ENCODE peak calls at places on chromosomes 4 and X, in ten cellular contexts. B, U, A, Y, Q, X, R, K, V and Z are unnamed samples. For H3K4me1, the result is how much of the 10 kb centered on the place peaks cover.

GRCh38 chrX:129791336-129791735 is 11.6 kb downstream of the SASH3 start:
- DNase-seq in B (no peak), U (no peak), A (no peak), Y (no peak), Q (no peak), X (no peak), R (no peak), K (no peak), V (no peak), Z (no peak)

GRCh38 chr4:40587826-40588225 is 41.8 kb downstream of the RBM47 start:
- DNase-seq in B (no peak), U (no peak), A (no peak), Y (peak), Q (no peak), X (no peak), R (no peak), K (no peak), V (no peak), Z (no peak)

GRCh38 chrX:72554448-72555140 is 18.0 kb downstream of the HDAC8 start:
- DNase-seq in B (peak), U (peak), A (no peak), Y (no peak), Q (no peak), X (no peak), R (no peak), K (peak), V (peak), Z (no peak)

GRCh38 chr4:119666653-119667091 is 38.1 kb upstream of the PDE5A start:
- DNase-seq in B (no peak), U (no peak), A (no peak), Y (no peak), Q (no peak), X (no peak), R (no peak), K (no peak), V (peak), Z (no peak)

GRCh38 chr4:100828986-100829685 is 311.3 kb upstream of the EMCN start:
- DNase-seq in B (no peak), U (no peak), A (no peak), Y (no peak), Q (no peak), X (no peak), R (no peak), K (peak), V (no peak), Z (no peak)

GRCh38 chr4:102449751-102450352 is 51.3 kb upstream of the NFKB1 start:
- DNase-seq in B (peak), U (peak), A (no peak), Y (peak), Q (peak), X (no peak), R (peak), K (peak), V (peak), Z (peak)

GRCh38 chr4:173525118-173526033 is 4.7 kb downstream of the HAND2 start:
- DNase-seq in B (no peak), U (no peak), A (peak), Y (no peak), Q (no peak), X (no peak), R (peak), K (no peak), V (peak), Z (peak)

GRCh38 chrX:46574337-46574940 is 874 bp downstream of the CHST7 start:
- DNase-seq in B (peak), U (no peak), A (peak), Y (no peak), Q (peak), X (peak), R (peak), K (peak), V (no peak), Z (no peak)

GRCh38 chr4:76067652-76068286 is 6.7 kb upstream of the ART3 start:
- DNase-seq in B (peak), U (peak), A (no peak), Y (peak), Q (peak), X (peak), R (peak), K (peak), V (peak), Z (peak)

GRCh38 chr4:13168326-13168725 is 315.8 kb downstream of the RAB28 start:
- DNase-seq in B (no peak), U (no peak), A (no peak), Y (no peak), Q (no peak), X (no peak), R (no peak), K (no peak), V (no peak), Z (no peak)

GRCh38 chr4:167452922-167453321 is 218.6 kb upstream of the SPOCK3 start:
- DNase-seq in B (no peak), U (no peak), A (no peak), Y (no peak), Q (no peak), X (no peak), R (no peak), K (no peak), V (peak), Z (no peak)

GRCh38 chr4:154982187-154983047 is 201.3 kb downstream of the RBM46 start:
- DNase-seq in B (peak), U (peak), A (no peak), Y (peak), Q (peak), X (peak), R (peak), K (peak), V (peak), Z (peak)

GRCh38 chr4:3436048-3436797 is 5.5 kb upstream of the HGFAC start:
- DNase-seq in B (no peak), U (no peak), A (peak), Y (no peak), Q (no peak), X (no peak), R (peak), K (no peak), V (no peak), Z (no peak)

GRCh38 chr4:98663226-98664006 is 5.0 kb upstream of the TSPAN5 start:
- DNase-seq in B (no peak), U (no peak), A (no peak), Y (no peak), Q (peak), X (peak), R (no peak), K (no peak), V (no peak), Z (no peak)

GRCh38 chrX:39204945-39205344 is 403.7 kb downstream of the MID1IP1 start:
- DNase-seq in B (no peak), U (no peak), A (no peak), Y (no peak), Q (no peak), X (no peak), R (no peak), K (no peak), V (no peak), Z (no peak)

GRCh38 chrX:19183777-19184485 is 61.7 kb upstream of the ADGRG2 start:
- DNase-seq in B (no peak), U (no peak), A (no peak), Y (no peak), Q (no peak), X (no peak), R (peak), K (no peak), V (peak), Z (no peak)

GRCh38 chrX:6777211-6778002 is 242.5 kb upstream of the VCX3A start:
- DNase-seq in B (peak), U (no peak), A (no peak), Y (no peak), Q (no peak), X (no peak), R (no peak), K (no peak), V (no peak), Z (no peak)

GRCh38 chr4:158327525-158327924 is 117.2 kb downstream of the TMEM144 start:
- DNase-seq in B (no peak), U (no peak), A (no peak), Y (no peak), Q (no peak), X (no peak), R (no peak), K (no peak), V (peak), Z (no peak)

GRCh38 chr4:110865611-110866254 is 242.9 kb upstream of the PITX2 start:
- DNase-seq in B (no peak), U (no peak), A (no peak), Y (peak), Q (no peak), X (no peak), R (no peak), K (no peak), V (no peak), Z (no peak)

GRCh38 chrX:48942895-48943294 is 14.5 kb downstream of the OTUD5 start:
- DNase-seq in B (no peak), U (no peak), A (no peak), Y (no peak), Q (no peak), X (no peak), R (no peak), K (no peak), V (no peak), Z (no peak)

GRCh38 chrX:1472975-1473374 is 20.3 kb upstream of the ASMTL start:
- DNase-seq in B (no peak), U (no peak), A (no peak), Y (no peak), Q (peak), X (no peak), R (no peak), K (no peak), V (no peak), Z (no peak)

GRCh38 chrX:120358687-120359086 is 3.2 kb upstream of the ATP1B4 start:
- DNase-seq in B (no peak), U (no peak), A (no peak), Y (no peak), Q (no peak), X (no peak), R (no peak), K (no peak), V (no peak), Z (no peak)

GRCh38 chrX:70755850-70756249 is 152.7 kb downstream of the TEX11 start:
- DNase-seq in B (no peak), U (no peak), A (no peak), Y (no peak), Q (peak), X (no peak), R (no peak), K (no peak), V (no peak), Z (no peak)

GRCh38 chr4:140188975-140189374 is 35.0 kb upstream of the MAML3 start:
- DNase-seq in B (no peak), U (no peak), A (no peak), Y (peak), Q (no peak), X (peak), R (peak), K (no peak), V (peak), Z (peak)

GRCh38 chr4:56613101-56613862 is 67.8 kb downstream of the HOPX start:
- DNase-seq in B (no peak), U (no peak), A (no peak), Y (peak), Q (no peak), X (no peak), R (no peak), K (peak), V (no peak), Z (no peak)

GRCh38 chrX:72107320-72107719 is 24.4 kb downstream of the RTL5 start:
- DNase-seq in B (no peak), U (peak), A (no peak), Y (no peak), Q (no peak), X (no peak), R (no peak), K (peak), V (no peak), Z (no peak)

GRCh38 chrX:64206556-64207162 is 1.2 kb upstream of the AMER1 start:
- DNase-seq in B (peak), U (no peak), A (no peak), Y (peak), Q (no peak), X (peak), R (peak), K (no peak), V (peak), Z (peak)

GRCh38 chr4:152273343-152273742 is 262.5 kb downstream of the FBXW7 start:
- DNase-seq in B (no peak), U (no peak), A (no peak), Y (no peak), Q (no peak), X (no peak), R (no peak), K (no peak), V (no peak), Z (no peak)

GRCh38 chrX:54495814-54496516 is at the start of gene FGD1:
- DNase-seq in B (peak), U (peak), A (peak), Y (peak), Q (peak), X (peak), R (peak), K (peak), V (peak), Z (peak)

GRCh38 chr4:52408471-52408870 is 250.6 kb downstream of the USP46 start:
- DNase-seq in B (no peak), U (no peak), A (no peak), Y (no peak), Q (no peak), X (no peak), R (no peak), K (no peak), V (no peak), Z (no peak)

GRCh38 chr4:11603594-11604194 is 175.0 kb upstream of the HS3ST1 start:
- DNase-seq in B (no peak), U (no peak), A (no peak), Y (no peak), Q (no peak), X (no peak), R (no peak), K (no peak), V (no peak), Z (no peak)

GRCh38 chrX:16897445-16897844 is 27.3 kb upstream of the RBBP7 start:
- DNase-seq in B (no peak), U (no peak), A (no peak), Y (no peak), Q (no peak), X (no peak), R (no peak), K (no peak), V (no peak), Z (no peak)

GRCh38 chr4:89129080-89129640 is 17.8 kb downstream of the TIGD2 start:
- DNase-seq in B (no peak), U (no peak), A (no peak), Y (peak), Q (no peak), X (no peak), R (no peak), K (peak), V (no peak), Z (no peak)

GRCh38 chr4:141768954-141769353 is 132.6 kb downstream of the IL15 start:
- DNase-seq in B (no peak), U (no peak), A (no peak), Y (peak), Q (no peak), X (no peak), R (no peak), K (peak), V (no peak), Z (no peak)

DNA sequence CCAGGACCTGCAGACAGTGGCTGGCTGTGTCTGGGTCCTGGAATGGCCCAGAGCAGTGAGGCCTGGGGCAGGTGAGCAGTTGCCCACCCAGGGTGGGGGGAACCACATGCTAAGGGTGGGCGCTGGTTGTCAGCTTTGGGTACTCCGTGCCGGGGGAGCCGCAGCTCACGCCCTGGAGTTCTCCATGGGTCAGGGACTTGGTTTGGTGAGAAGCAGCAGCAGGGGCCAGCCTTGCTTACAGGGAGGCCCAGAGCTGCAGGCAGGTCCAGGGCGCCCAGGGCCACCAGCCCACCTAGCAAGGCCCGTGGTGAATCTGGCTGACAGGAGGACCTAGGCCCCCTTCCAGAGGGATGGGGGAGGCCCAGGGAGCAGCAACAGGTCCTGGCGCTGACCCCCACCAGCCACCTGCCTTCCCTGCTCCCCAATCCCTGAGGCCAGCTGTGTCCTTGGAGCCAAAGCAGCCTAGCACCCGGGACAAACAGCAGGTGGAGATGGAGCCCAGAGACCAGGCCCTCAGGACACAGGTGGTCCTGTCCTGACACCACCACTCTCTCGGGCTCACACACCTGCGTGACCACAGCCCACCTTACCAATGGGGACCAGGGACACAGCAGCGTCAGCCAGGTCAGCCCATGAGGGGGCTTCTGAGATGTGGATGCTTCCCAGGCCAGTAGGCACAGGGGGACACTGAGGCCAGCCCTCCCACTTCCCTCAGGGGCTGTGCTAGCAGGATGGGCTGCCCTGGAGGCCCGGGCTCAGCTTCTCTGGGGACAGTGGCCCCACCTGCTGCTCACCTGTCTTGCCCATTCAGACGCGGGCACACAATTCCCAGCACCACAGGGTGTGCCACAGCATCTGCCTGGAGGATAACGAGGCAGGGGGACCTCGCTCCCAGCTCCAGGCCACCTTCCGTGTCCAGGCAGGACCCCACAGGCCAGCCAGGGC is 3.5 kb downstream of the MXD4 start:
- DNase-seq in B (no peak), U (no peak), A (peak), Y (no peak), Q (peak), X (peak), R (peak), K (no peak), V (no peak), Z (no peak)
- H3K4me1 ChIP-seq in B (under half), U (under half), A (half or more), Y (under half), Q (under half), X (half or more), R (under half), K (under half), V (under half), Z (under half)

GRCh38 chrX:115948018-115948923 is 222.3 kb upstream of the AGTR2 start:
- DNase-seq in B (no peak), U (no peak), A (no peak), Y (no peak), Q (no peak), X (no peak), R (no peak), K (no peak), V (no peak), Z (no peak)
- TF ChIP-seq CTCF in B (no peak), U (peak), A (no peak), Y (no peak), Q (no peak), X (no peak), R (no peak), K (no peak), V (no peak), Z (no peak)

GRCh38 chrX:13688384-13688771 is 550 bp upstream of the RAB9A start:
- DNase-seq in B (no peak), U (no peak), A (no peak), Y (no peak), Q (no peak), X (no peak), R (no peak), K (no peak), V (no peak), Z (no peak)
- H3K27ac ChIP-seq in B (peak), U (peak), A (peak), Y (no peak), Q (peak), X (peak), R (peak), K (peak), V (peak), Z (peak)

GRCh38 chr4:73068496-73069337 is 799 bp downstream of the COX18 start:
- DNase-seq in B (peak), U (no peak), A (no peak), Y (peak), Q (no peak), X (no peak), R (no peak), K (peak), V (peak), Z (no peak)

GRCh38 chr4:73066928-73067327 is 2.6 kb downstream of the COX18 start:
- DNase-seq in B (no peak), U (no peak), A (no peak), Y (no peak), Q (no peak), X (no peak), R (no peak), K (no peak), V (no peak), Z (no peak)

GRCh38 chr4:73067971-73068394 is 1.5 kb downstream of the COX18 start:
- DNase-seq in B (peak), U (no peak), A (no peak), Y (peak), Q (no peak), X (no peak), R (no peak), K (no peak), V (no peak), Z (no peak)

GRCh38 chr4:73070072-73070385 is 513 bp upstream of the COX18 start:
- DNase-seq in B (no peak), U (no peak), A (no peak), Y (no peak), Q (no peak), X (no peak), R (no peak), K (no peak), V (no peak), Z (no peak)

GRCh38 chr4:73069338-73070071 is at the start of gene COX18:
- DNase-seq in B (peak), U (peak), A (peak), Y (peak), Q (peak), X (peak), R (peak), K (peak), V (peak), Z (peak)
- H3K4me1 ChIP-seq in B (under half), U (under half), A (under half), Y (under half), Q (under half), X (under half), R (under half), K (under half), V (under half), Z (under half)

DNA sequence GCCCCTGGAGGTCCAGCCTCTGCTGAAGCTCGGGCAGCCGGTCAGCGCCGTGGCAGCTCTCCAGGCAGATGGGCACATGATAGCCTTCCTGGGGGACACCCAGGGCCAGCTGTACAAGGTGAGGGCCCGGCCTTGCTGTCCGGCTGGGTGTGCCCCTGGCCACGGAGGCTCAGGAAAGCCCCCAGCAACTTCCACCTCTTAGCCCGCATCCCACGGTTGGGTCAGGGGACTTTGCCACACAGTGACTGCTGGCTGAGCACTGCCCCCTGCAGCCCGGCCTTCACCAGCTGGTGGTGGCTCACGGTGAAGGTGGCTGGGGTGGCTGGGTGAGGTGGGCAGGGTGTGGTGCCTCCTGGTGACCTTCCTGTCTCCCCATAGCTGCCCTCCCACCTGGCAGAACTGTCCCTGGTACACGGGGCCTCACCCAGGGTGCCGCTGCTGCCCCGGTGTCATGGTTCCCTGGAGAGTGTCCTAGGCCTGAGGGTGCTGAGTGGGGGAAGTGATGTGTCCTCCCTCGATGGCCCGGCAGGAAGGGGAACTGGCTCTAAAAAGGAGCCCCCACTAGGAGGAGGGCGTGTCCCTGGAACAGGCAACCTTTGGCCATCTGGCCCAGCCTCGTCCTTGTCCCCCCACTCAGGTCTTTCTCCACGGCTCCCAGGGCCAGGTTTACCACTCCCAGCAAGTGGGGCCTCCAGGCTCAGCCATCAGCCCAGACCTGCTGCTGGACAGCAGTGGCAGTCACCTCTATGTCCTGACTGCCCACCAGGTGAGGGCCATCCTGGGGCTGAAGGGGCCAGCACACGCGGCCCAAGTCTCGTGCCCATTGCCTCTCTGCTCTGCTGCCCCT is 4.5 kb downstream of the PLXNB3 start:
- DNase-seq in B (no peak), U (no peak), A (peak), Y (no peak), Q (no peak), X (peak), R (peak), K (no peak), V (no peak), Z (no peak)
- TF ChIP-seq CTCF in B (no peak), U (peak), A (no peak), Y (no peak), Q (no peak), X (no peak), R (no peak), K (no peak), V (no peak), Z (no peak)

GRCh38 chr4:53929955-53930798 is 134.2 kb downstream of the CHIC2 start:
- DNase-seq in B (peak), U (peak), A (no peak), Y (peak), Q (peak), X (peak), R (peak), K (peak), V (peak), Z (peak)
- H3K27ac ChIP-seq in B (no peak), U (no peak), A (no peak), Y (peak), Q (no peak), X (no peak), R (no peak), K (peak), V (no peak), Z (no peak)

GRCh38 chrX:136193771-136194170 is 46.4 kb downstream of the FHL1 start:
- DNase-seq in B (no peak), U (no peak), A (no peak), Y (no peak), Q (no peak), X (no peak), R (no peak), K (no peak), V (no peak), Z (no peak)
- H3K4me1 ChIP-seq in B (under half), U (under half), A (under half), Y (under half), Q (under half), X (under half), R (under half), K (under half), V (under half), Z (under half)